ENCODE peak calls at places on chromosomes 12 and 14, in ten cellular contexts. Q is SK-N-MC, Y is tibial artery, T is small intestine, J is A673, D is body of pancreas, V is heart right ventricle, X is right cardiac atrium, F is pancreas, P is Peyer's patch. N is an unnamed sample.

GRCh38 chr12:53336137-53336785 is at the start of gene SP7:
- DNase-seq in D (no peak), V (no peak), J (no peak), P (no peak), X (no peak), Q (no peak), F (no peak), T (no peak), Y (no peak), N (no peak)

GRCh38 chr12:75665216-75665615 is 153.8 kb upstream of the KRR1 start:
- DNase-seq in T (no peak), Y (no peak), F (no peak), Q (no peak), P (no peak), X (no peak), V (no peak), J (no peak), D (no peak), N (no peak)

GRCh38 chr12:132803883-132804282 is 24.8 kb downstream of the GOLGA3 start:
- DNase-seq in Q (no peak), Y (no peak), F (no peak), D (no peak), T (no peak), X (peak; percentile 77), V (no peak), J (no peak), P (no peak), N (no peak)

GRCh38 chr14:37116933-37117844 is 55.2 kb downstream of the SLC25A21 start:
- DNase-seq in V (no peak), P (no peak), Y (no peak), T (no peak), F (no peak), Q (peak; percentile 45), J (peak; percentile 85), X (no peak), D (no peak), N (peak; percentile 71)

GRCh38 chr14:23438130-23438893 is 2.9 kb upstream of the MYH7 start:
- DNase-seq in T (no peak), J (no peak), Y (no peak), V (peak; percentile 85), X (peak; percentile 81), Q (no peak), F (no peak), P (no peak), D (no peak), N (no peak)

GRCh38 chr14:87745507-87746118 is 247.4 kb downstream of the GALC start:
- DNase-seq in X (peak; percentile 28), Q (no peak), P (no peak), F (no peak), J (peak; percentile 54), T (peak; percentile 15), V (no peak), D (peak; percentile 25), Y (no peak), N (peak; percentile 54)

GRCh38 chr12:7090222-7090998 is 1.8 kb downstream of the C1R start:
- DNase-seq in F (no peak), X (no peak), Q (no peak), P (no peak), D (no peak), V (no peak), J (peak; percentile 46), T (no peak), Y (no peak), N (no peak)

GRCh38 chr12:119200601-119201000 is 21.9 kb downstream of the HSPB8 start:
- DNase-seq in F (no peak), X (no peak), Q (no peak), V (no peak), J (no peak), P (no peak), T (no peak), D (no peak), Y (no peak), N (no peak)

GRCh38 chr14:90753456-90754005 is 62.7 kb downstream of the TTC7B start:
- DNase-seq in V (no peak), D (no peak), X (no peak), T (no peak), Y (no peak), F (no peak), Q (no peak), P (no peak), J (no peak), N (no peak)

GRCh38 chr12:42020226-42020625 is 124.4 kb downstream of the GXYLT1 start:
- DNase-seq in J (no peak), D (no peak), F (no peak), X (no peak), V (no peak), T (no peak), Q (no peak), P (no peak), Y (no peak), N (no peak)

GRCh38 chr12:96073346-96074336 is 38.3 kb upstream of the LTA4H start:
- DNase-seq in V (no peak), T (peak; percentile 41), F (no peak), P (no peak), Q (no peak), D (no peak), Y (no peak), X (no peak), J (no peak), N (peak; percentile 44)

GRCh38 chr12:54591001-54591591 is 2.6 kb upstream of the PPP1R1A start:
- DNase-seq in D (no peak), Y (no peak), V (no peak), Q (no peak), X (no peak), F (no peak), P (no peak), J (no peak), T (no peak), N (no peak)

GRCh38 chr14:23444314-23444713 is 8.9 kb upstream of the MYH7 start:
- DNase-seq in J (no peak), V (no peak), T (no peak), D (no peak), X (no peak), Q (no peak), F (no peak), P (no peak), Y (no peak), N (no peak)

GRCh38 chr14:48350971-48351370 is 675.6 kb upstream of the MDGA2 start:
- DNase-seq in X (no peak), D (no peak), Q (no peak), T (no peak), J (no peak), F (no peak), P (no peak), V (no peak), Y (no peak), N (peak; percentile 58)

GRCh38 chr12:121003650-121004049 is 12.6 kb downstream of the C12orf43 start:
- DNase-seq in X (no peak), V (no peak), D (peak; percentile 44), Y (no peak), F (no peak), Q (no peak), J (no peak), P (no peak), T (peak; percentile 56), N (no peak)

GRCh38 chr12:50638482-50638880 is 125.4 kb upstream of the ATF1 start:
- DNase-seq in D (no peak), Y (no peak), Q (no peak), T (no peak), P (no peak), J (no peak), F (no peak), X (no peak), V (no peak), N (no peak)
- H3K27ac ChIP-seq in D (no peak overlapping the region), Y (no peak overlapping the region), Q (no peak overlapping the region), T (no peak overlapping the region), P (no peak overlapping the region), J (no peak overlapping the region), F (no peak overlapping the region), X (no peak overlapping the region), V (no peak overlapping the region), N (no peak overlapping the region)

GRCh38 chr12:14934511-14934910 is 3.8 kb downstream of the ERP27 start:
- DNase-seq in Q (no peak), T (no peak), D (no peak), X (no peak), F (no peak), P (no peak), V (no peak), J (no peak), Y (no peak), N (no peak)

GRCh38 chr12:14928946-14929345 is 9.4 kb downstream of the ERP27 start:
- DNase-seq in D (peak; percentile 48), V (no peak), X (no peak), F (peak; percentile 70), Q (no peak), P (no peak), T (no peak), Y (no peak), J (no peak), N (peak; percentile 81)

GRCh38 chr12:14931359-14931758 is 7.0 kb downstream of the ERP27 start:
- DNase-seq in P (no peak), V (no peak), F (no peak), J (no peak), Y (no peak), T (no peak), Q (no peak), X (no peak), D (no peak), N (no peak)

GRCh38 chr12:14930299-14930698 is 8.0 kb downstream of the ERP27 start:
- DNase-seq in J (no peak), T (no peak), F (no peak), V (no peak), P (no peak), X (no peak), Y (no peak), D (no peak), Q (no peak), N (no peak)

GRCh38 chr12:14931791-14932560 is 6.4 kb downstream of the ERP27 start:
- DNase-seq in Q (no peak), V (no peak), T (no peak), J (no peak), D (no peak), X (no peak), F (no peak), Y (no peak), P (no peak), N (peak; percentile 43)
- H3K27ac ChIP-seq in Q (peak overlapping the region; percentile 49), V (no peak overlapping the region), T (no peak overlapping the region), J (no peak overlapping the region), D (peak overlapping the region; percentile 17), X (no peak overlapping the region), F (peak overlapping the region; percentile 95), Y (no peak overlapping the region), P (no peak overlapping the region), N (no peak overlapping the region)

GRCh38 chr12:19970116-19970515 is 398.2 kb upstream of the PDE3A start:
- DNase-seq in P (no peak), Y (no peak), F (no peak), V (no peak), Q (no peak), J (no peak), D (no peak), T (no peak), X (no peak), N (no peak)
- H3K27ac ChIP-seq in P (no peak overlapping the region), Y (peak overlapping the region; percentile 36), F (no peak overlapping the region), V (no peak overlapping the region), Q (peak overlapping the region; percentile 67), J (no peak overlapping the region), D (no peak overlapping the region), T (no peak overlapping the region), X (no peak overlapping the region), N (no peak overlapping the region)

DNA sequence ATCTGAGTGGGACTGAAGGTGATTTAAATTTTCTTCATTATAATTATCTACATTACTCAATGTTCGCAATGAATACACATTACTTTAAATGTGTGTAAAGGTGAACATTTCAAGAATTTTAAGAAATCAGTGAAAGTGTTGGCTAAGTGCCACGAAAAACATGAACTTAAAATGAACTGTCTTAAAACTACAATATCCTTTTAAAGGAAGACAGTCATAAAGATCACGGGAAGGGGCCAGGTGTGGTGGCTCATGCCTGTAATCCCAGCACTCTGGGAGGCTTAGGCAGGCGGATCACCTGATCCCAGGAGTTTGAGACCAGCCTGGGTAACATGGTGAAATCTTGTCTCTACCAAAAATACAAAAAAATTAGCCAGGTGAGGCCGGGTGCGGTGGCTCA is 11.2 kb downstream of the MOK start:
- DNase-seq in D (no peak), F (no peak), P (no peak), V (no peak), Q (no peak), X (no peak), Y (no peak), J (no peak), T (no peak), N (no peak)
- H3K27ac ChIP-seq in D (no peak overlapping the region), F (no peak overlapping the region), P (no peak overlapping the region), V (peak overlapping the region; percentile 39), Q (no peak overlapping the region), X (no peak overlapping the region), Y (no peak overlapping the region), J (no peak overlapping the region), T (no peak overlapping the region), N (peak overlapping the region; percentile 67)

N was measured in RWPE1.